ENCODE peak calls at places on chromosomes 12 and 14, in nine cellular contexts. F is activated CD4-positive, alpha-beta T cell treated with anti-CD3 and anti-CD28 coated beads, Interleukin-2, amount 10 ng/mL, durations not matched to agents 7 days and 5 days; L is GM23338; I is NCI-H146; B is Peyer's patch; C is ACHN; Z is Calu3; T is cardiac fibroblast; E is left ventricle myocardium inferior. W is an unnamed sample.

GRCh38 chr14:31950760-31951637 is 126.1 kb upstream of the ARHGAP5 start:
- DNase-seq in E (peak), I (peak), B (no peak), F (no peak), T (peak), C (no peak), L (peak), Z (peak), W (peak)

GRCh38 chr14:103161054-103161397 is 37.8 kb downstream of the TNFAIP2 start:
- DNase-seq in F (no peak), Z (peak), E (no peak), I (no peak), B (no peak), C (no peak), L (no peak), T (peak), W (no peak)

GRCh38 chr14:65928995-65929394 is 516.5 kb downstream of the FUT8 start:
- DNase-seq in E (no peak), B (no peak), T (no peak), Z (no peak), C (no peak), F (no peak), L (no peak), I (no peak), W (no peak)

GRCh38 chr14:34872822-34873590 is 2.2 kb downstream of the BAZ1A start:
- DNase-seq in B (no peak), F (no peak), I (peak), E (no peak), Z (no peak), T (peak), C (peak), L (peak), W (no peak)

GRCh38 chr14:32202941-32203882 is at the start of gene RNU6-8:
- DNase-seq in I (peak), C (peak), B (peak), L (peak), T (peak), F (peak), E (peak), Z (peak), W (peak)

GRCh38 chr12:13183621-13184020 is 12.9 kb upstream of the EMP1 start:
- DNase-seq in C (no peak), T (no peak), F (no peak), I (no peak), Z (no peak), B (no peak), L (no peak), E (no peak), W (no peak)

GRCh38 chr12:115752913-115753726 is 524.4 kb downstream of the MED13L start:
- DNase-seq in T (peak), I (peak), L (peak), B (no peak), F (peak), E (no peak), Z (peak), C (peak), W (peak)

GRCh38 chr14:92500491-92500941 is 13.1 kb upstream of the RIN3 start:
- DNase-seq in B (no peak), T (peak), L (peak), I (peak), F (no peak), Z (no peak), E (peak), C (no peak), W (no peak)

GRCh38 chr14:24058260-24058950 is 6.6 kb downstream of the CARMIL3 start:
- DNase-seq in C (peak), I (peak), Z (peak), B (peak), L (peak), F (peak), T (peak), E (peak), W (peak)

GRCh38 chr12:89343127-89343526 is 9.2 kb downstream of the DUSP6 start:
- DNase-seq in F (no peak), B (no peak), I (no peak), L (no peak), C (no peak), Z (no peak), T (peak), E (peak), W (no peak)

GRCh38 chr12:123733243-123733642 is 21.1 kb downstream of the ATP6V0A2 start:
- DNase-seq in E (no peak), B (no peak), T (no peak), C (no peak), I (no peak), F (no peak), L (no peak), Z (no peak), W (no peak)

GRCh38 chr14:92724516-92725340 is 23.7 kb downstream of the LGMN start:
- DNase-seq in I (no peak), L (no peak), C (no peak), E (peak), F (no peak), B (no peak), Z (no peak), T (peak), W (no peak)

GRCh38 chr12:19896534-19896933 is 457.2 kb downstream of the AEBP2 start:
- DNase-seq in T (no peak), L (no peak), E (no peak), I (no peak), B (no peak), Z (no peak), F (no peak), C (no peak), W (no peak)

GRCh38 chr14:35046751-35047536 is 872 bp downstream of the FAM177A1 start:
- DNase-seq in T (no peak), C (peak), Z (no peak), F (no peak), E (no peak), L (peak), I (peak), B (peak), W (no peak)

GRCh38 chr14:95756751-95757150 is 42.8 kb upstream of the TCL1A start:
- DNase-seq in T (no peak), B (no peak), L (no peak), E (no peak), C (no peak), F (no peak), I (no peak), Z (no peak), W (no peak)

GRCh38 chr14:31657917-31658316 is 96.7 kb downstream of the NUBPL start:
- DNase-seq in E (no peak), F (no peak), I (no peak), B (no peak), L (no peak), T (no peak), C (no peak), Z (no peak), W (no peak)

GRCh38 chr12:120365675-120366340 is 3.2 kb downstream of the MSI1 start:
- DNase-seq in E (no peak), L (no peak), Z (no peak), C (no peak), B (no peak), I (no peak), F (no peak), T (no peak), W (no peak)

GRCh38 chr12:109460538-109460937 is 16.6 kb downstream of the KCTD10 start:
- DNase-seq in E (no peak), I (no peak), F (no peak), L (no peak), C (no peak), T (no peak), Z (no peak), B (no peak), W (no peak)

GRCh38 chr12:114666746-114667668 is 17.0 kb downstream of the TBX3 start:
- DNase-seq in F (no peak), B (no peak), T (no peak), L (peak), C (no peak), Z (no peak), E (no peak), I (no peak), W (peak)

GRCh38 chr12:750356-751191 is 1.8 kb upstream of the WNK1 start:
- DNase-seq in Z (no peak), F (no peak), T (no peak), L (no peak), E (no peak), C (peak), B (no peak), I (peak), W (peak)

GRCh38 chr12:49909826-49910225 is 6.1 kb upstream of the FAIM2 start:
- DNase-seq in I (no peak), Z (peak), C (no peak), B (no peak), E (no peak), L (peak), F (no peak), T (peak), W (peak)

GRCh38 chr12:76144253-76144564 is 59.7 kb upstream of the NAP1L1 start:
- DNase-seq in Z (peak), I (peak), E (no peak), F (no peak), L (no peak), B (peak), T (peak), C (no peak), W (peak)

GRCh38 chr12:82625523-82625922 is 61.2 kb upstream of the TMTC2 start:
- DNase-seq in Z (no peak), B (no peak), E (no peak), C (no peak), L (peak), I (peak), F (no peak), T (no peak), W (no peak)

GRCh38 chr12:102454808-102455760 is 25.3 kb downstream of the IGF1 start:
- DNase-seq in L (no peak), F (no peak), C (no peak), B (no peak), I (no peak), T (peak), Z (no peak), E (no peak), W (no peak)

GRCh38 chr12:132364348-132364902 is 35.0 kb upstream of the GALNT9 start:
- DNase-seq in F (no peak), Z (no peak), L (no peak), E (no peak), T (no peak), B (no peak), C (no peak), I (no peak), W (no peak)

GRCh38 chr14:68157971-68158371 is 338.4 kb downstream of the RAD51B start:
- DNase-seq in E (no peak), Z (no peak), I (no peak), B (no peak), L (no peak), F (no peak), C (no peak), T (peak), W (no peak)

GRCh38 chr12:88944403-88944802 is 364.1 kb upstream of the KITLG start:
- DNase-seq in E (no peak), T (peak), L (no peak), F (no peak), B (no peak), Z (no peak), I (peak), C (peak), W (no peak)

GRCh38 chr12:90331262-90331661 is 622.6 kb upstream of the ATP2B1 start:
- DNase-seq in T (peak), I (no peak), F (no peak), B (no peak), C (no peak), L (no peak), Z (no peak), E (peak), W (no peak)

GRCh38 chr12:65643171-65643570 is 181.1 kb upstream of the HMGA2 start:
- DNase-seq in F (no peak), E (no peak), L (no peak), I (no peak), C (no peak), B (no peak), Z (no peak), T (no peak), W (no peak)

GRCh38 chr12:101599311-101599710 is 4.5 kb downstream of the MYBPC1 start:
- DNase-seq in E (no peak), L (no peak), Z (no peak), C (no peak), B (no peak), T (no peak), I (no peak), F (no peak), W (no peak)

GRCh38 chr12:53365245-53365904 is 14.6 kb upstream of the SP1 start:
- DNase-seq in T (peak), L (no peak), Z (no peak), E (no peak), C (no peak), I (no peak), B (no peak), F (no peak), W (peak)

GRCh38 chr12:80837342-80837978 is 100.3 kb downstream of the LIN7A start:
- DNase-seq in F (no peak), C (peak), Z (peak), L (peak), T (peak), B (no peak), E (no peak), I (peak), W (peak)

GRCh38 chr12:116882742-116883141 is 1.5 kb upstream of the HRK start:
- DNase-seq in E (no peak), T (peak), L (peak), I (peak), C (peak), F (no peak), Z (no peak), B (no peak), W (peak)

GRCh38 chr12:44774815-44775411 is 101.2 kb downstream of the NELL2 start:
- DNase-seq in T (peak), F (peak), B (peak), I (peak), Z (peak), L (peak), C (peak), E (no peak), W (peak)

GRCh38 chr12:91896725-91897515 is 248.7 kb downstream of the BTG1 start:
- DNase-seq in L (no peak), Z (no peak), E (no peak), I (no peak), T (peak), B (no peak), F (no peak), C (no peak), W (no peak)

GRCh38 chr12:114982760-114983159 is 298.8 kb upstream of the TBX3 start:
- DNase-seq in C (peak), Z (no peak), I (no peak), T (peak), E (no peak), B (no peak), F (no peak), L (peak), W (peak)

GRCh38 chr12:2795291-2796186 is 769 bp downstream of the FKBP4 start:
- DNase-seq in C (peak), T (peak), E (peak), I (peak), Z (peak), F (peak), B (peak), L (peak), W (peak)

W was measured in BE2C.